ENCODE peak calls at places on chromosomes 7 and 10, in seven cellular contexts. One of them, this sample, is unnamed.
A peak's percentile ranks its signal among the peaks of the same experiment; 100 is the strongest.

GRCh38 chr7:12796397-12797136 is 109.1 kb downstream of the ARL4A start:
- DNase-seq in A673: no peak
- DNase-seq in neural progenitor cell: peak; percentile 24
- DNase-seq in tibial artery: no peak
- DNase-seq in cardiac fibroblast: no peak
- DNase-seq in cardiac muscle cell: no peak
- DNase-seq in bronchial epithelial cell: no peak
- DNase-seq in this sample: no peak

GRCh38 chr10:43061764-43062163 is 15.1 kb upstream of the RET start:
- DNase-seq in cardiac muscle cell: no peak
- DNase-seq in bronchial epithelial cell: peak; percentile 6
- DNase-seq in cardiac fibroblast: no peak
- DNase-seq in neural progenitor cell: no peak
- DNase-seq in A673: no peak
- DNase-seq in tibial artery: no peak
- DNase-seq in this sample: no peak

GRCh38 chr10:71082930-71083329 is 129.4 kb upstream of the UNC5B start:
- DNase-seq in tibial artery: no peak
- DNase-seq in neural progenitor cell: no peak
- DNase-seq in cardiac muscle cell: no peak
- DNase-seq in bronchial epithelial cell: no peak
- DNase-seq in A673: no peak
- DNase-seq in cardiac fibroblast: no peak
- DNase-seq in this sample: no peak

GRCh38 chr10:56605043-56605442 is 244.0 kb upstream of the ZWINT start:
- DNase-seq in bronchial epithelial cell: no peak
- DNase-seq in neural progenitor cell: peak; percentile 67
- DNase-seq in cardiac muscle cell: peak; percentile 34
- DNase-seq in tibial artery: no peak
- DNase-seq in cardiac fibroblast: no peak
- DNase-seq in A673: no peak
- DNase-seq in this sample: peak; percentile 1

GRCh38 chr7:29764227-29764626 is 42.1 kb upstream of the WIPF3 start:
- DNase-seq in A673: peak; percentile 7
- DNase-seq in cardiac muscle cell: peak; percentile 31
- DNase-seq in neural progenitor cell: peak; percentile 53
- DNase-seq in cardiac fibroblast: no peak
- DNase-seq in bronchial epithelial cell: no peak
- DNase-seq in tibial artery: no peak
- DNase-seq in this sample: no peak

GRCh38 chr7:54987772-54988171 is 31.0 kb upstream of the EGFR start:
- DNase-seq in bronchial epithelial cell: no peak
- DNase-seq in A673: no peak
- DNase-seq in cardiac fibroblast: no peak
- DNase-seq in neural progenitor cell: no peak
- DNase-seq in cardiac muscle cell: no peak
- DNase-seq in tibial artery: no peak
- DNase-seq in this sample: no peak

GRCh38 chr10:29896053-29896452 is 163.3 kb downstream of the JCAD start:
- DNase-seq in neural progenitor cell: no peak
- DNase-seq in cardiac muscle cell: no peak
- DNase-seq in cardiac fibroblast: peak; percentile 49
- DNase-seq in A673: no peak
- DNase-seq in bronchial epithelial cell: no peak
- DNase-seq in tibial artery: no peak
- DNase-seq in this sample: no peak

GRCh38 chr10:3068201-3068967 is 1.0 kb downstream of the PFKP start:
- DNase-seq in tibial artery: peak; percentile 82
- DNase-seq in bronchial epithelial cell: no peak
- DNase-seq in cardiac muscle cell: peak; percentile 68
- DNase-seq in neural progenitor cell: peak; percentile 69
- DNase-seq in A673: peak; percentile 83
- DNase-seq in cardiac fibroblast: peak; percentile 79
- DNase-seq in this sample: peak; percentile 42

GRCh38 chr10:114095676-114096331 is 52.1 kb downstream of the ADRB1 start:
- DNase-seq in neural progenitor cell: no peak
- DNase-seq in cardiac muscle cell: no peak
- DNase-seq in cardiac fibroblast: no peak
- DNase-seq in bronchial epithelial cell: no peak
- DNase-seq in tibial artery: no peak
- DNase-seq in A673: peak; percentile 42
- DNase-seq in this sample: no peak

GRCh38 chr7:87416682-87417587 is 58.5 kb downstream of the ABCB4 start:
- DNase-seq in cardiac muscle cell: peak; percentile 76
- DNase-seq in neural progenitor cell: peak; percentile 76
- DNase-seq in cardiac fibroblast: peak; percentile 78
- DNase-seq in tibial artery: no peak
- DNase-seq in bronchial epithelial cell: peak; percentile 70
- DNase-seq in A673: peak; percentile 73
- DNase-seq in this sample: peak; percentile 44

GRCh38 chr10:85490431-85490830 is 876.2 kb downstream of the GRID1 start:
- DNase-seq in cardiac fibroblast: no peak
- DNase-seq in A673: no peak
- DNase-seq in neural progenitor cell: no peak
- DNase-seq in tibial artery: no peak
- DNase-seq in cardiac muscle cell: no peak
- DNase-seq in bronchial epithelial cell: no peak
- DNase-seq in this sample: no peak

GRCh38 chr10:69439813-69440506 is 11.3 kb upstream of the TSPAN15 start:
- DNase-seq in A673: no peak
- DNase-seq in cardiac muscle cell: peak; percentile 69
- DNase-seq in bronchial epithelial cell: peak; percentile 74
- DNase-seq in tibial artery: no peak
- DNase-seq in cardiac fibroblast: peak; percentile 74
- DNase-seq in neural progenitor cell: peak; percentile 16
- DNase-seq in this sample: peak; percentile 53

GRCh38 chr7:151876899-151877777 is at the start of gene PRKAG2:
- DNase-seq in cardiac muscle cell: peak; percentile 62
- DNase-seq in cardiac fibroblast: peak; percentile 29
- DNase-seq in bronchial epithelial cell: peak; percentile 15
- DNase-seq in tibial artery: peak; percentile 86
- DNase-seq in neural progenitor cell: peak; percentile 82
- DNase-seq in A673: peak; percentile 83
- DNase-seq in this sample: peak; percentile 28
- TF ChIP-seq CTCF in cardiac muscle cell: no peak
- TF ChIP-seq CTCF in cardiac fibroblast: no peak
- TF ChIP-seq CTCF in bronchial epithelial cell: no peak
- TF ChIP-seq CTCF in tibial artery: no peak
- TF ChIP-seq CTCF in neural progenitor cell: peak; percentile 16
- TF ChIP-seq CTCF in A673: no peak
- TF ChIP-seq CTCF in this sample: no peak

GRCh38 chr10:48382982-48383381 is 76.5 kb downstream of the MAPK8 start:
- DNase-seq in A673: no peak
- DNase-seq in tibial artery: no peak
- DNase-seq in bronchial epithelial cell: no peak
- DNase-seq in cardiac muscle cell: no peak
- DNase-seq in neural progenitor cell: no peak
- DNase-seq in cardiac fibroblast: no peak
- DNase-seq in this sample: peak; percentile 39
- TF ChIP-seq CTCF in A673: no peak
- TF ChIP-seq CTCF in tibial artery: no peak
- TF ChIP-seq CTCF in bronchial epithelial cell: no peak
- TF ChIP-seq CTCF in cardiac muscle cell: no peak
- TF ChIP-seq CTCF in neural progenitor cell: no peak
- TF ChIP-seq CTCF in cardiac fibroblast: no peak
- TF ChIP-seq CTCF in this sample: no peak

GRCh38 chr7:43763183-43763582 is 4.7 kb downstream of the BLVRA start:
- DNase-seq in A673: no peak
- DNase-seq in neural progenitor cell: peak; percentile 42
- DNase-seq in cardiac muscle cell: peak; percentile 18
- DNase-seq in tibial artery: no peak
- DNase-seq in bronchial epithelial cell: no peak
- DNase-seq in cardiac fibroblast: no peak
- DNase-seq in this sample: no peak
- TF ChIP-seq CTCF in A673: no peak
- TF ChIP-seq CTCF in neural progenitor cell: peak; percentile 14
- TF ChIP-seq CTCF in cardiac muscle cell: no peak
- TF ChIP-seq CTCF in tibial artery: no peak
- TF ChIP-seq CTCF in bronchial epithelial cell: no peak
- TF ChIP-seq CTCF in cardiac fibroblast: no peak
- TF ChIP-seq CTCF in this sample: no peak

DNA sequence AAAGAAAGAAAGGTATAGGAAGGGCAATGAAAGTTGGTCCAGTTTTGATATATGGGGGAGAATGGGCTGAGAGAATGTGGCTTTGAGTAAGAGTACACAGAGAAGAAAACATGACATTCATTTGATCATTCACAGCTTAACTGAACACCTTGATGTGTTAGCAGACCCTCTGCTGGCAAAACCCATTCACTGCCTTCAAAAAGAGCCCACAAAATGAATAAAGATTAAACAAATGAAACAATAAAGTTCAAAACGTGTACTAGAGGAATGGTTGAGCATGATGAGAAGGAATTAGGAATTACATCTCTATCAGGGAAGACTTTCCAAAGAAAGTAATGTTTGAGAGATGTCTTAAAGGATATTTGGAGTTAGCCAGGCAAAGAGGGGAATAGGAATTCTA is 2.1 kb downstream of the WEE2 start:
- DNase-seq in neural progenitor cell: no peak
- DNase-seq in cardiac muscle cell: no peak
- DNase-seq in A673: no peak
- DNase-seq in cardiac fibroblast: no peak
- DNase-seq in tibial artery: no peak
- DNase-seq in bronchial epithelial cell: no peak
- DNase-seq in this sample: no peak
- TF ChIP-seq CTCF in neural progenitor cell: no peak
- TF ChIP-seq CTCF in cardiac muscle cell: no peak
- TF ChIP-seq CTCF in A673: no peak
- TF ChIP-seq CTCF in cardiac fibroblast: no peak
- TF ChIP-seq CTCF in tibial artery: no peak
- TF ChIP-seq CTCF in bronchial epithelial cell: no peak
- TF ChIP-seq CTCF in this sample: no peak

This sample was measured in mammary epithelial cell.